ENCODE peak calls at places on chromosomes 11 and 22, in nine cellular contexts. V, D, Z, N, Q, L, U, H and C are unnamed samples.

GRCh38 chr11:1532606-1533341 is 39.3 kb downstream of the DUSP8 start:
- DNase-seq in V (no peak), D (no peak), Z (no peak), N (no peak), Q (no peak), L (no peak), U (no peak), H (no peak), C (no peak)

GRCh38 chr11:102010776-102011500 is 36.3 kb upstream of the CFAP300 start:
- DNase-seq in V (peak), D (peak), Z (no peak), N (peak), Q (peak), L (no peak), U (peak), H (peak), C (peak)

GRCh38 chr11:104609766-104610165 is 288.5 kb downstream of the CASP12 start:
- DNase-seq in V (no peak), D (no peak), Z (no peak), N (no peak), Q (no peak), L (no peak), U (no peak), H (no peak), C (no peak)

GRCh38 chr11:129374993-129375721 is 491 bp upstream of the BARX2 start:
- DNase-seq in V (peak), D (no peak), Z (no peak), N (peak), Q (no peak), L (peak), U (no peak), H (peak), C (no peak)

GRCh38 chr11:114892381-114893197 is 214.3 kb downstream of the NXPE2 start:
- DNase-seq in V (no peak), D (peak), Z (no peak), N (no peak), Q (no peak), L (peak), U (no peak), H (no peak), C (no peak)

GRCh38 chr11:65184146-65184545 is 2.4 kb downstream of the CAPN1 start:
- DNase-seq in V (peak), D (no peak), Z (no peak), N (no peak), Q (no peak), L (no peak), U (no peak), H (peak), C (no peak)

GRCh38 chr11:110298298-110298765 is 1.9 kb upstream of the RDX start:
- DNase-seq in V (no peak), D (no peak), Z (no peak), N (no peak), Q (no peak), L (no peak), U (no peak), H (no peak), C (no peak)

GRCh38 chr11:59295435-59295834 is 63.3 kb upstream of the OR5AN1 start:
- DNase-seq in V (no peak), D (no peak), Z (no peak), N (no peak), Q (no peak), L (no peak), U (no peak), H (no peak), C (no peak)

GRCh38 chr22:18731075-18731666 is 119.5 kb upstream of the RIMBP3 start:
- DNase-seq in V (no peak), D (no peak), Z (no peak), N (no peak), Q (no peak), L (no peak), U (no peak), H (no peak), C (no peak)

GRCh38 chr11:71212871-71213559 is 39.4 kb downstream of the SHANK2 start:
- DNase-seq in V (no peak), D (no peak), Z (no peak), N (no peak), Q (no peak), L (no peak), U (no peak), H (no peak), C (peak)

GRCh38 chr11:132987936-132988335 is 544.4 kb downstream of the OPCML start:
- DNase-seq in V (no peak), D (no peak), Z (no peak), N (no peak), Q (peak), L (no peak), U (peak), H (no peak), C (no peak)

GRCh38 chr11:34565417-34566208 is 52.0 kb upstream of the ELF5 start:
- DNase-seq in V (no peak), D (peak), Z (no peak), N (no peak), Q (no peak), L (peak), U (no peak), H (no peak), C (no peak)
- TF ChIP-seq CTCF in V (peak), D (peak), Z (peak), N (no peak), Q (peak), L (peak), U (peak), H (no peak), C (peak)

GRCh38 chr11:62393735-62394134 is 25.1 kb upstream of the SCGB1A1 start:
- DNase-seq in V (no peak), D (peak), Z (no peak), N (no peak), Q (no peak), L (no peak), U (no peak), H (no peak), C (no peak)

GRCh38 chr11:62394825-62395538 is 23.9 kb upstream of the SCGB1A1 start:
- DNase-seq in V (peak), D (peak), Z (no peak), N (no peak), Q (peak), L (peak), U (peak), H (peak), C (no peak)

GRCh38 chr11:62391642-62392425 is 27.0 kb upstream of the SCGB1A1 start:
- DNase-seq in V (no peak), D (no peak), Z (no peak), N (no peak), Q (no peak), L (no peak), U (no peak), H (no peak), C (no peak)

GRCh38 chr11:62392506-62392905 is 26.3 kb upstream of the SCGB1A1 start:
- DNase-seq in V (no peak), D (no peak), Z (no peak), N (no peak), Q (no peak), L (no peak), U (no peak), H (no peak), C (no peak)

GRCh38 chr11:62392944-62393628 is 25.7 kb upstream of the SCGB1A1 start:
- DNase-seq in V (no peak), D (peak), Z (no peak), N (no peak), Q (no peak), L (peak), U (no peak), H (no peak), C (no peak)
- TF ChIP-seq CTCF in V (peak), D (peak), Z (no peak), N (peak), Q (peak), L (peak), U (no peak), H (no peak), C (peak)

DNA sequence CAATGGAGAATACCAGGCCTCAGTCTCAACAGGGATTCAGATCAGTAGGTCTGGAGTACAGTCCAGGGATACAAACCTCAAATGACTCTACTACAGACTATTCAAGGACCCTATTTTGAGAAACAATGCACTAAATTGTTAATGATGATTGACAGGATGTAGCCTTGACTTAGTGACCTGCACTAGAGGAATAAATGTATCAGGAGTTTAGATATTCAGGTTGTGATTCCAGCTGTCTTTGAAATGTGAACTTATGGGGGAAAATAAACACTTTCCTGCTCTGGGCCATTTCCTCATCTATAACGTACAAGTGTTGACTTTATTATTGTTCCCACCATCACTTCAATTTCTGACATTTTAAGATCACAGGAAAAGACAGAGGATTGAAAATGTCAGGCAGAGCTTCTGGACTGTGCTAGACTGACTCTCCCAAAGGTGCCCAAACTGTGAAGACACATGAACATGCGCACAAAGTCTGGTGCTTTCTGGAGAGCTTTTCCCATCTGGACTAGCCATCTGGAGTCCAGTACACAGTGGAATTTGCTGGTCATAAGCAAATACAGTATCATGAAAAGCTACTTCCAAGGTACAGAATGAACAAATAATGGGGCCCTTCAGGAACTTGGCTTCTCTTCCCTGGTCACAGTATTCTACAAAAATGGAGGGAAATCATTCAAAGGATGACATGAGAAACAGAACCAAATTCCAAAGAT is 110.4 kb downstream of the USP35 start:
- DNase-seq in V (no peak), D (no peak), Z (no peak), N (no peak), Q (no peak), L (no peak), U (no peak), H (no peak), C (no peak)
- TF ChIP-seq CTCF in V (no peak), D (no peak), Z (no peak), N (no peak), Q (no peak), L (no peak), U (no peak), H (no peak), C (no peak)

DNA sequence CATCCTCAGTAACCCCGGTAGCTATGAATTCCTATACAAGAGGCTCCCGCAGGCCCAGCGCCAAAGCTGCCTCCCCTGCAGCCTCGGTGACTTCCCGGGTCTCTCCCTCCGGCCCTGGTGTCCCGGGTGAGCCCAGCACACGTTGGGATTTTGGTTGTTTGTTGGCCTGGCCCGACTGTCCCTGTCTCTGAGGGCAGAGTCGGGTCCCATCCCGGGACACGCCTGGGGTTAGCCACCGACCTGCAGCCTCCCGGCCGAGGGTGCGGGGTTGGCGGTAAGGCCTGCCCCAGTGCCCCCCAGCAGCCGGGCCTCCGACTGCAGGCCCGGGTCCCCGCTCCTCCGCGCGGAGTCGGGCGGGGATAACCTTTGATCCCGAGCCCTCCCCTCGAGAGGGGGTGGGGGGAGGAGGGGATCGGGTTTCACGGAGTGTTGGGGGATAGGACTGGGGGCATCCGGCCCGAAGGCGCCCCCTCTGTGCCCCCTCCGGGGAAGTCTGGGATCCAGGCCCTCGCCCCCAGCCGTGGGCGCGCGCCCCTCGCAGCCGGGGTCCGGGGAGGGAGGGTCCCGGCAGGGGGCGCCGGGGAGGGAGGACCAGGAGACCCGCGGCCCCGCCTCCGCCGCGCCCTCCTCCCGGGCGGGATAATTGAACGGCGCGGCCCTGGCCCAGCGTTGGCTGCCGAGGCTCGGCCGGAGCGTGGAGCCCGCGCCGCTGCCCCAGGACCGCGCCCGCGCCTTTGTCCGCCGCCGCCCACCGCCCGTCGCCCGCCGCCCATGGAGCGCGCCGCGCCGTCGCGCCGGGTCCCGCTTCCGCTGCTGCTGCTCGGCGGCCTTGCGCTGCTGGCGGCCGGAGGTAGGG is at the start of gene FBLN1:
- DNase-seq in V (no peak), D (peak), Z (no peak), N (peak), Q (no peak), L (no peak), U (no peak), H (peak), C (peak)
- TF ChIP-seq CTCF in V (no peak), D (peak), Z (no peak), N (no peak), Q (no peak), L (no peak), U (peak), H (no peak), C (peak)

DNA sequence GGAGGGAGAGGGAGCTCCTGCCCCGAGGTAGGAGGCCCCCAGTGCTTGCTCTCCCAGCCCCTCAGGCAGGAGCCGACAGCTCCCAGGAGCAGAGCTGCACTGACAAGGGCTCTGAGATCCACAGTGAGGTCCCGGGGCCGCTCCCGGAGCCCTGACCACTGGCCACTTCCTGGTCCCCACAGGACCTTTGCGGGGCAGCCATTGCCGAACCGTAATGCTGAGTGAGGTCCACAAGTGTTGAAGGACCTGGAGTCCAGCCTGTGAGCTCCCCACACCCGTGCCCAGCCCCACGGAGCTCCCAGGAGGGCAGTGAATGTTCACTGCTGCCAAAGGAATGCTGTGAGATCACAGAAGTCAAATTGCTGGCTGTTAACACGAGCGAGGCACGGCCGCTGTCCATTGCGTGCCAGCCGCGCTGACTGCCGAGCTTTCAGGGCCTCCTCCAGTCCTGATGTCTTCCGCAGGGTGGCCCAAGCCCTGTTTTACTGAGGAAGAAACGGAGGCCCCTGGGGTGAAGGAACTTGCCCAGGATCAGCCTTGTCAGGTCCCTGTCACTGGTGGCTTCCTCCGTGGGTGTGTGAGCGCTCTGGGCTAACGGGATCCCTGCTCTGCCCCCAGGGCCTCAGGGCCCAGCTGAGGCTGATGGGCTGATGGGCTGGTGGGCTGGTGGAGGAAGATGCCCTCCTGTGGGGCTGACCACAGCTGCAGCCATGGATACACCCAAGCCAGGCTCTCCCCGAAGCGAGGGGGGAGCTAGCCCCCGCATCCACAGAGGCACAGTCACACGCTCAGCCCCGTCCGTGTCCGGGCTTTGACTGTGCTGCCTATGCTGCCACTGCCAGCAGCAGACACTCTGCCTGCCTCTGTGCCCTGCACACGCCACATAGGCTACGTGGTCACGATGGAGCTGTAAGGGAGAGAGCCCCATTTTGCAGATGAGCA is 70.8 kb downstream of the WNT7B start:
- DNase-seq in V (no peak), D (no peak), Z (no peak), N (no peak), Q (no peak), L (no peak), U (peak), H (no peak), C (no peak)
- TF ChIP-seq CTCF in V (no peak), D (no peak), Z (no peak), N (no peak), Q (no peak), L (no peak), U (no peak), H (no peak), C (peak)

DNA sequence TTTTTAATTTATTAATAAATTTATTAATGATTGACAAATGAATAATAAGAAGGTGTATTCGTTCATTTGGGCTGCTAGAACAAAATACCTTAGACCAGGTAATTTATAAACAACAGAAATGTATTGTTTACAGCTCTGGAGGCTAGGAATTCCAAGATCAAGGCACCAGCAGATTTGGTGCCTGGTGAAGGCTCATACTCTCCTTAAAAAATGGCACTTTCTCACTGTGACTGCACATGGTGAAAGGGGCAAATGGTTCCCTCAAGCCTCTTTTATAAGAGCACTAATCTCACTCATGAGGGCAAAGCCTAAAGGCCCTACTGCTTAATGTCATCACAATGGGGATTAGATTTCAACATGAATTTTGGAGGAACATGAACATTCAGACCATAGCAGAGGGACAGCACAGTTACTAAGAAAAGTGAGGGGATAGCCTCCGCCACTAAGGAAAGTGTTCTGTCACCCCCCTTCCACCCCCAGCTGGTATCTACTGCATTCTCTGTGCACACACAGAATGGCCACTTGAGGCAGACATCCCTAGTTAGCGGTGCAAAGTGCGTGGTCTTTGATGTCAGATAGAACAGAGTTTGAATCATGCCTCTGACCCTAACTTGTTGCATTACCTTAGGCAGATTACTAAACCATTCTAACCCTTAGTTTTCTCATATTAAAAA is 47.2 kb upstream of the CEP295 start:
- DNase-seq in V (no peak), D (peak), Z (no peak), N (no peak), Q (no peak), L (no peak), U (no peak), H (no peak), C (no peak)
- TF ChIP-seq CTCF in V (no peak), D (peak), Z (no peak), N (no peak), Q (peak), L (peak), U (peak), H (no peak), C (peak)